ENCODE peak calls at places on chromosomes 13 and 19, in four cellular contexts. U is cortex of kidney, L is GM12865, O is hepatic stellate cell. R is an unnamed sample.

GRCh38 chr19:56839665-56840451 is 668 bp downstream of the PEG3 start:
- DNase-seq in U (no peak), L (no peak), O (no peak), R (peak; percentile 93)

GRCh38 chr19:19078801-19079200 is 15.0 kb downstream of the SLC25A42 start:
- DNase-seq in U (no peak), L (no peak), O (no peak), R (no peak)

GRCh38 chr13:106263801-106264200 is 271.7 kb downstream of the EFNB2 start:
- DNase-seq in U (no peak), L (no peak), O (no peak), R (no peak)

GRCh38 chr19:18321729-18322091 is 1.2 kb downstream of the LSM4 start:
- DNase-seq in U (no peak), L (peak; percentile 68), O (no peak), R (no peak)

GRCh38 chr19:16861875-16862274 is 26.9 kb upstream of the F2RL3 start:
- DNase-seq in U (no peak), L (no peak), O (no peak), R (no peak)

GRCh38 chr13:112781881-112782361 is 92.1 kb downstream of the ATP11A start:
- DNase-seq in U (no peak), L (no peak), O (no peak), R (no peak)

GRCh38 chr19:35521124-35521743 is 6.9 kb downstream of the SBSN start:
- DNase-seq in U (no peak), L (no peak), O (no peak), R (no peak)

GRCh38 chr13:30932481-30933333 is at the start of gene TEX26:
- DNase-seq in U (no peak), L (no peak), O (no peak), R (no peak)

GRCh38 chr19:17088552-17088951 is 13.0 kb downstream of the MYO9B start:
- DNase-seq in U (no peak), L (no peak), O (no peak), R (no peak)

GRCh38 chr19:33703821-33704220 is 82.1 kb downstream of the CHST8 start:
- DNase-seq in U (no peak), L (no peak), O (no peak), R (no peak)

GRCh38 chr19:7366701-7367420 is 18.1 kb downstream of the ARHGEF18 start:
- DNase-seq in U (no peak), L (peak; percentile 79), O (no peak), R (peak; percentile 97)

GRCh38 chr13:33554919-33555791 is 262.8 kb upstream of the RFC3 start:
- DNase-seq in U (no peak), L (peak; percentile 70), O (no peak), R (no peak)

GRCh38 chr19:4518345-4519171 is at the start of gene PLIN4:
- DNase-seq in U (no peak), L (no peak), O (no peak), R (no peak)

GRCh38 chr19:50008532-50008931 is 16.6 kb downstream of the VRK3 start:
- DNase-seq in U (no peak), L (no peak), O (no peak), R (no peak)

GRCh38 chr19:7497292-7497691 is 8.5 kb upstream of the PEX11G start:
- DNase-seq in U (no peak), L (no peak), O (peak; percentile 52), R (no peak)

GRCh38 chr19:11377237-11377636 is 2.8 kb downstream of the SWSAP1 start:
- DNase-seq in U (no peak), L (peak; percentile 71), O (peak; percentile 75), R (peak; percentile 33)

GRCh38 chr13:100773429-100773828 is 98.8 kb upstream of the TMTC4 start:
- DNase-seq in U (no peak), L (no peak), O (no peak), R (peak; percentile 71)

GRCh38 chr19:46761418-46761831 is 15.2 kb upstream of the STRN4 start:
- DNase-seq in U (no peak), L (no peak), O (no peak), R (no peak)

GRCh38 chr13:39051157-39051556 is 12.9 kb downstream of the NHLRC3 start:
- DNase-seq in U (no peak), L (peak; percentile 34), O (peak; percentile 12), R (peak; percentile 59)

GRCh38 chr19:11069451-11070009 is 19.7 kb upstream of the LDLR start:
- DNase-seq in U (no peak), L (no peak), O (no peak), R (no peak)

GRCh38 chr19:14237011-14237941 is 31.3 kb upstream of the ADGRL1 start:
- DNase-seq in U (no peak), L (no peak), O (no peak), R (no peak)

GRCh38 chr19:30873003-30873402 is 476.2 kb downstream of the TSHZ3 start:
- DNase-seq in U (no peak), L (no peak), O (no peak), R (no peak)

GRCh38 chr13:49740870-49741269 is 49.6 kb upstream of the EBPL start:
- DNase-seq in U (no peak), L (no peak), O (no peak), R (peak; percentile 3)

GRCh38 chr19:56137405-56137804 is 3.7 kb upstream of the ZNF444 start:
- DNase-seq in U (no peak), L (no peak), O (no peak), R (no peak)